ENCODE peak calls at places on chromosomes 3 and 15, in ten cellular contexts. V is fibroblast of lung, X is astrocyte of the spinal cord, B is astrocyte, I is GM20000, Q is hepatocyte, R is WTC11, F is upper lobe of left lung, G is endothelial cell, H is Panc1. L is an unnamed sample.

GRCh38 chr3:194281306-194281705 is 69.8 kb downstream of the CPN2 start:
- DNase-seq in I (no peak), F (no peak), R (no peak), H (no peak), X (no peak), G (no peak), V (no peak), B (no peak), Q (no peak), L (no peak)

GRCh38 chr15:88258021-88258641 is 1.6 kb upstream of the NTRK3 start:
- DNase-seq in F (no peak), Q (peak), V (no peak), H (no peak), B (no peak), R (peak), X (no peak), G (peak), I (no peak), L (no peak)

GRCh38 chr3:4720316-4721075 is 227.3 kb downstream of the ITPR1 start:
- DNase-seq in R (peak), X (peak), H (no peak), I (peak), F (no peak), Q (peak), B (peak), V (peak), G (peak), L (peak)

GRCh38 chr3:99505646-99506269 is 132.6 kb upstream of the COL8A1 start:
- DNase-seq in V (peak), I (peak), G (no peak), H (no peak), F (no peak), X (peak), Q (no peak), R (no peak), B (peak), L (peak)

GRCh38 chr3:27939510-27939909 is 217.4 kb upstream of the EOMES start:
- DNase-seq in G (no peak), F (no peak), R (no peak), X (no peak), H (no peak), Q (no peak), B (no peak), V (no peak), I (no peak), L (no peak)

GRCh38 chr15:58957101-58957973 is 23.9 kb upstream of the SLTM start:
- DNase-seq in Q (peak), B (no peak), I (peak), H (peak), V (peak), F (no peak), R (peak), G (peak), X (peak), L (peak)

GRCh38 chr3:120459196-120459595 is 8.4 kb upstream of the FSTL1 start:
- DNase-seq in B (no peak), Q (no peak), H (no peak), I (no peak), V (no peak), X (no peak), R (no peak), F (no peak), G (no peak), L (no peak)

GRCh38 chr3:53800041-53800440 is 46.2 kb downstream of the CHDH start:
- DNase-seq in F (no peak), G (no peak), R (no peak), I (no peak), B (no peak), V (no peak), Q (no peak), H (no peak), X (no peak), L (no peak)

GRCh38 chr3:150414989-150415388 is 6.9 kb downstream of the TSC22D2 start:
- DNase-seq in B (peak), H (no peak), V (no peak), R (no peak), X (no peak), F (no peak), I (no peak), G (no peak), Q (no peak), L (peak)

GRCh38 chr15:46416544-46416943 is 781.7 kb downstream of the SQOR start:
- DNase-seq in V (no peak), B (no peak), I (no peak), F (no peak), H (no peak), G (no peak), R (no peak), X (no peak), Q (no peak), L (no peak)

GRCh38 chr3:45366305-45366704 is 22.1 kb upstream of the LARS2 start:
- DNase-seq in X (no peak), Q (peak), I (no peak), F (no peak), H (no peak), R (no peak), G (no peak), V (no peak), B (no peak), L (no peak)

GRCh38 chr15:64461577-64462162 is 1.3 kb downstream of the ZNF609 start:
- DNase-seq in F (no peak), I (peak), G (peak), V (peak), B (peak), R (peak), H (no peak), Q (peak), X (no peak), L (peak)

GRCh38 chr3:107911337-107912000 is 179.4 kb downstream of the CD47 start:
- DNase-seq in V (no peak), R (no peak), I (peak), B (no peak), G (no peak), X (no peak), Q (no peak), H (no peak), F (no peak), L (no peak)

GRCh38 chr3:62229908-62230307 is 143.4 kb downstream of the FEZF2 start:
- DNase-seq in R (no peak), F (no peak), X (peak), Q (no peak), I (no peak), V (peak), H (no peak), B (no peak), G (no peak), L (no peak)

GRCh38 chr15:79682285-79682684 is 214.5 kb downstream of the MTHFS start:
- DNase-seq in I (no peak), H (no peak), Q (peak), R (no peak), G (no peak), F (no peak), V (peak), X (peak), B (peak), L (peak)

GRCh38 chr15:80076321-80077318 is 17.1 kb downstream of the ZFAND6 start:
- DNase-seq in V (peak), X (peak), I (no peak), R (no peak), F (no peak), H (no peak), G (no peak), Q (no peak), B (peak), L (no peak)

GRCh38 chr3:63864008-63864871 is 573 bp downstream of the ATXN7 start:
- DNase-seq in I (peak), Q (peak), R (peak), B (no peak), X (no peak), F (peak), V (no peak), H (no peak), G (peak), L (no peak)

GRCh38 chr3:117104792-117105191 is 395.2 kb downstream of the TUSC7 start:
- DNase-seq in X (no peak), I (no peak), B (peak), Q (no peak), F (no peak), H (no peak), R (no peak), V (no peak), G (no peak), L (no peak)
- TF ChIP-seq CTCF in X (no peak), I (no peak), B (no peak), Q (no peak), F (no peak), H (no peak), R (no peak), V (no peak), G (no peak), L (no peak)

GRCh38 chr3:80063535-80063934 is 295.7 kb upstream of the ROBO1 start:
- DNase-seq in I (no peak), F (peak), R (no peak), G (no peak), B (no peak), V (no peak), X (no peak), H (no peak), Q (no peak), L (no peak)

DNA sequence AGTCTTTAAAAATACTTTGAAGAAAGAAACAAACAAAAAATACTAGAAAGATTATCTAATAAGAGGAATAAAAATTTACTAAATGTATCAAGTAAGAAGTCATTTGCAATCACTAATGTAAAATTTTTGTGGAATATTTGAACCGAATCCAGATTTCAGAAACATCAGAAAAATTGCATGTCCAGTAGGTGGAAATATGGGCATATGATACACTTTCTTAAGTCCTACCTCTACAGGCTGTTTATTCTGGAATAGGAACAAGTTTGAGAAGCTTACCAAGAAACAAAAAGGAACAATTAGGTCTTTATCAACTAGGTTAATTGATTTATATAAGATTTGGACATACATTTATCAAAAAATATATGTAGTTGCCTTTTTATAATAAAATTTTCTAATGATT is 292.9 kb upstream of the ROBO1 start:
- DNase-seq in R (no peak), G (no peak), I (no peak), X (peak), H (no peak), F (no peak), B (no peak), Q (no peak), V (peak), L (no peak)
- TF ChIP-seq CTCF in R (no peak), G (no peak), I (no peak), X (no peak), H (no peak), F (no peak), B (no peak), Q (no peak), V (no peak), L (no peak)

GRCh38 chr3:156554842-156555687 is at the start of gene SSR3:
- DNase-seq in R (peak), V (peak), I (peak), X (peak), Q (peak), H (peak), G (peak), F (peak), B (peak), L (peak)
- TF ChIP-seq CTCF in R (no peak), V (no peak), I (no peak), X (no peak), Q (no peak), H (no peak), G (no peak), F (peak), B (no peak), L (peak)

GRCh38 chr15:42800731-42801474 is 64.0 kb upstream of the CDAN1 start:
- DNase-seq in H (no peak), V (no peak), Q (no peak), R (peak), I (no peak), X (no peak), F (peak), G (peak), B (no peak), L (no peak)

GRCh38 chr15:42802168-42802567 is 65.2 kb upstream of the CDAN1 start:
- DNase-seq in H (no peak), Q (no peak), I (no peak), V (no peak), R (no peak), F (peak), X (no peak), G (no peak), B (no peak), L (no peak)

GRCh38 chr15:42798802-42799201 is 61.9 kb upstream of the CDAN1 start:
- DNase-seq in B (no peak), X (no peak), F (no peak), V (no peak), G (no peak), R (no peak), Q (no peak), I (no peak), H (no peak), L (no peak)

DNA sequence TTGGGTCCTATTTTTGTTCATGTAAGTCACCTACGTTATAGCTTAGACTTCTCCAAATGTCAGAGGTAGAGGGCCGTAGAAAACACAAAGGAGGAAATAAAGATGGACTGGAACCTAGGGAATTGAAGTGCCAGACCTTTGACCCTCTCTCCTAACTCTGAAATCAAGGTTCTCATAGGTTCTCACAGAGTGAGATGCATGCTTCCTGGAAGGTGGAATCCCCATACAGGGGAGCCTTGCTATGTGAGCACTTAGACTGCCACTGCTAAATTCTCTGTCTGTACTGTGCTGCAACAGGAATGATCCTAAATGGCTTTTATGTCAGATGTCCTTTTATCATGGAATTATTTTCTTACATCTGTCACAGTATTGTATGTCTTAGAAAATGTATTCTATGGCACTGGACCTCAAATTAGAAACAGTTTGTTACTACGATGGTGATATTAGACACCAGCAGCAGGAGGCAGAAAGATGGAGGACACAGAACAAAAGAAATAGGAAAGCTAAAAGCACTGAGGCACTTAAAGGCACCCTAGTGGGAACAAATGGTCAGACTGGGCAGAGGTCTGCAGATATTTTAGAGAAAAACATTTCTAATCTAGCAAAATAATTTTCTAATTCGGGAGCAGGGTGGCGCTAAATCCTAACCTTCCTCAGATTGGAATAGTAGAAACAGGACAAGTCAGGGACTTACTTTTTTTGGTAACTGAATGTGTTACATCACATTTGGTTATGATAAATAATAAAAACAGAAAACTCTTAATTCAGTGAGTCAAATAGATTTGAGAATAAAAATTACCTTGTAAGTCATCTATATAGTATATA is 60.2 kb upstream of the CDAN1 start:
- DNase-seq in G (no peak), B (no peak), F (no peak), H (no peak), Q (no peak), X (peak), V (peak), R (no peak), I (no peak), L (no peak)
- TF ChIP-seq CTCF in G (no peak), B (peak), F (no peak), H (no peak), Q (no peak), X (no peak), V (no peak), R (no peak), I (no peak), L (peak)

GRCh38 chr15:97995881-97996603 is 35.5 kb downstream of the ARRDC4 start:
- DNase-seq in H (no peak), B (no peak), X (no peak), I (no peak), G (peak), F (no peak), Q (peak), V (peak), R (peak), L (no peak)
- TF ChIP-seq CTCF in H (peak), B (no peak), X (no peak), I (no peak), G (peak), F (no peak), Q (peak), V (peak), R (no peak), L (peak)

GRCh38 chr3:175399156-175399840 is 540.2 kb downstream of the NAALADL2 start:
- DNase-seq in F (no peak), B (no peak), I (no peak), R (no peak), H (no peak), X (no peak), Q (no peak), V (no peak), G (no peak), L (no peak)
- TF ChIP-seq CTCF in F (no peak), B (no peak), I (no peak), R (no peak), H (no peak), X (no peak), Q (no peak), V (no peak), G (no peak), L (no peak)

GRCh38 chr3:8755564-8756237 is 13.7 kb downstream of the OXTR start:
- DNase-seq in Q (no peak), G (no peak), I (no peak), F (no peak), X (no peak), B (no peak), R (no peak), V (no peak), H (no peak), L (peak)
- TF ChIP-seq CTCF in Q (no peak), G (peak), I (no peak), F (no peak), X (peak), B (peak), R (peak), V (peak), H (peak), L (peak)

DNA sequence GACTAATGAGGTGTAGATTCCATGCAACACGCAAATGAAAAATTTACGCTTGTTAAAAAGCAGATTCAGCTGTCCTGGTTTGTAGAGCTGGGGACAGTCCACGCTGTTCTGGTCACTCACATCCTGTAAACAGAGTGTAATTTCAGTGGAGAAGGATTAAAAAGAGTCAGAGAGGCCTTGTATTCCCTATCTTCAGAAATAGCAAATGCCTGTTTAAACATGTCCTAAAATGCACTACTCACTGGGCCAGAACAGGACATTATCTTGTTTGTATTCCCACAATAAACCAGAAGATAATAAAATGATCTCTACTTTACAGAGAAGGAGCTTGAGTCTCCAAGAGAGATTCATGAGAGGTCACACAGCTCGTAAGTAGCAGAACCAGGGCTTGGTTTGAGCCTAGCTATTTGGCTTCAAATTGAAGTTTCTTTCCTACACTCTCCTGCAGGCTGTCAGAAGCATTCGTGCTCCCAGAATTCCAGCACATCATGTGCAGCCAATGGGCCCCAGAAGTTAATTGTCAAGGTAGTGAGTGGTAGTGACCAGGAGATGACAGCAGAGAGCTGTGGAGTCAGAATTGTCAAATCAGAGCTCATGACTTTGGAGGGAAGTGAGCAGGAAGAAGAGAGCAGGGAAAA is 242.5 kb downstream of the ATP8B4 start:
- DNase-seq in F (no peak), Q (peak), I (no peak), B (no peak), X (no peak), V (no peak), H (no peak), G (peak), R (peak), L (no peak)
- TF ChIP-seq CTCF in F (no peak), Q (peak), I (peak), B (no peak), X (no peak), V (peak), H (peak), G (no peak), R (peak), L (no peak)

DNA sequence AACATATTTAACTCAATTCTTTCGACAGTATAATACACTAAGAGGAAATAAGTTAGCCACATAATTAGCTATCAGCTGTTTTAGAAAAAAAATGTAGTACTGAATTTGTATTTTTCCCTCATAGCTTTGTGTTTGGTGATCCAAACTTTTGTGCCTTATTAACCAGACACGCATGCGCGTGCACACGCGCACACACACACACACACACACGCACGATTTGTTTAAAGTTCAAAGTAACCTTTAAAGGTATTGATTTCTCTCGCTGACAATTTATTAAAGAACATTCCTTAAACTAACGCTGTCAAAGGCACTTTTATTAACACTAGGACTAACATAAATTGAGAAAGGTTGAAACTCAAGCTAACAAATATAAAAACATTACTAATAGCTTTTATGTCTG is 198.9 kb downstream of the ROBO1 start:
- DNase-seq in H (no peak), I (no peak), Q (no peak), X (no peak), F (no peak), V (no peak), R (no peak), B (no peak), G (no peak), L (no peak)
- TF ChIP-seq CTCF in H (no peak), I (no peak), Q (no peak), X (no peak), F (no peak), V (no peak), R (no peak), B (no peak), G (no peak), L (no peak)

GRCh38 chr3:197331131-197331530 is 32.7 kb upstream of the DLG1 start:
- DNase-seq in Q (no peak), B (no peak), G (no peak), V (no peak), H (no peak), X (no peak), F (no peak), R (no peak), I (no peak), L (no peak)
- TF ChIP-seq CTCF in Q (no peak), B (no peak), G (no peak), V (no peak), H (no peak), X (peak), F (no peak), R (no peak), I (no peak), L (peak)